ENCODE peak calls at places on chromosomes 2 and 18, in four cellular contexts. T is NCI-H2029; K is adrenal gland; M is activated naive CD8-positive, alpha-beta T cell treated with anti-CD3 and anti-CD28 coated beads, Interleukin-2, amount 50 U/mL, for 24 hours. Q is an unnamed sample.

GRCh38 chr2:195660265-195660890 is 3.4 kb downstream of the SLC39A10 start:
- DNase-seq in K (peak), M (peak), T (peak), Q (peak)

GRCh38 chr18:79585395-79586370 is 93.9 kb upstream of the CTDP1 start:
- DNase-seq in K (no peak), M (no peak), T (no peak), Q (no peak)

GRCh38 chr2:9473985-9474360 is 378 bp upstream of the IAH1 start:
- DNase-seq in M (peak), T (no peak), K (peak), Q (no peak)

GRCh38 chr2:142997254-142997653 is 119.8 kb downstream of the KYNU start:
- DNase-seq in M (no peak), T (no peak), K (no peak), Q (no peak)

GRCh38 chr2:222399038-222399783 is 25.1 kb upstream of the SGPP2 start:
- DNase-seq in T (peak), K (no peak), M (no peak), Q (peak)

GRCh38 chr18:45517181-45517741 is 98.0 kb upstream of the SLC14A2 start:
- DNase-seq in T (no peak), M (no peak), K (peak), Q (no peak)

GRCh38 chr18:58347135-58347534 is 281.8 kb downstream of the ALPK2 start:
- DNase-seq in M (no peak), K (no peak), T (no peak), Q (no peak)

GRCh38 chr2:176177580-176178270 is 10.7 kb upstream of the HOXD1 start:
- DNase-seq in M (no peak), T (peak), K (peak), Q (no peak)

GRCh38 chr2:225930687-225931086 is 531.2 kb downstream of the NYAP2 start:
- DNase-seq in T (no peak), M (no peak), K (no peak), Q (no peak)